ENCODE peak calls at places on chromosomes 13 and 19, in seven cellular contexts. One of them, this sample, is unnamed.

GRCh38 chr13:41212881-41213280 is 18.5 kb upstream of the KBTBD7 start:
- DNase-seq in right lobe of liver: no peak
- DNase-seq in cardiac muscle cell: no peak
- DNase-seq in prostate gland: no peak
- DNase-seq in lower lobe of right lung: no peak
- DNase-seq in DND-41: no peak
- DNase-seq in psoas muscle: no peak
- DNase-seq in this sample: no peak

GRCh38 chr19:6778386-6778785 is 5.9 kb downstream of the VAV1 start:
- DNase-seq in right lobe of liver: no peak
- DNase-seq in cardiac muscle cell: no peak
- DNase-seq in DND-41: no peak
- DNase-seq in prostate gland: no peak
- DNase-seq in lower lobe of right lung: no peak
- DNase-seq in psoas muscle: no peak
- DNase-seq in this sample: no peak

GRCh38 chr13:80047406-80047805 is 293.5 kb downstream of the SPRY2 start:
- DNase-seq in lower lobe of right lung: no peak
- DNase-seq in right lobe of liver: no peak
- DNase-seq in prostate gland: peak; percentile 7
- DNase-seq in psoas muscle: no peak
- DNase-seq in DND-41: no peak
- DNase-seq in cardiac muscle cell: no peak
- DNase-seq in this sample: no peak

GRCh38 chr13:30713133-30713532 is 22.2 kb upstream of the ALOX5AP start:
- DNase-seq in cardiac muscle cell: no peak
- DNase-seq in lower lobe of right lung: peak; percentile 65
- DNase-seq in psoas muscle: peak; percentile 23
- DNase-seq in prostate gland: no peak
- DNase-seq in right lobe of liver: no peak
- DNase-seq in DND-41: no peak
- DNase-seq in this sample: no peak

GRCh38 chr13:24307211-24308067 is 1.9 kb upstream of the C1QTNF9 start:
- DNase-seq in lower lobe of right lung: peak; percentile 73
- DNase-seq in DND-41: no peak
- DNase-seq in prostate gland: no peak
- DNase-seq in right lobe of liver: no peak
- DNase-seq in psoas muscle: no peak
- DNase-seq in cardiac muscle cell: no peak
- DNase-seq in this sample: no peak

GRCh38 chr13:81551036-81551435 is 1210.1 kb upstream of the SPRY2 start:
- DNase-seq in right lobe of liver: no peak
- DNase-seq in DND-41: no peak
- DNase-seq in psoas muscle: no peak
- DNase-seq in lower lobe of right lung: no peak
- DNase-seq in prostate gland: no peak
- DNase-seq in cardiac muscle cell: no peak
- DNase-seq in this sample: no peak

GRCh38 chr19:3653081-3653795 is 26.6 kb upstream of the CACTIN start:
- DNase-seq in right lobe of liver: no peak
- DNase-seq in psoas muscle: no peak
- DNase-seq in cardiac muscle cell: no peak
- DNase-seq in lower lobe of right lung: no peak
- DNase-seq in prostate gland: no peak
- DNase-seq in DND-41: no peak
- DNase-seq in this sample: no peak

GRCh38 chr13:43846496-43846895 is 33.0 kb downstream of the CCDC122 start:
- DNase-seq in DND-41: no peak
- DNase-seq in prostate gland: no peak
- DNase-seq in lower lobe of right lung: no peak
- DNase-seq in right lobe of liver: no peak
- DNase-seq in psoas muscle: no peak
- DNase-seq in cardiac muscle cell: no peak
- DNase-seq in this sample: no peak

GRCh38 chr13:108961542-108962125 is 332.2 kb downstream of the MYO16 start:
- DNase-seq in prostate gland: no peak
- DNase-seq in lower lobe of right lung: no peak
- DNase-seq in DND-41: no peak
- DNase-seq in cardiac muscle cell: peak; percentile 70
- DNase-seq in right lobe of liver: no peak
- DNase-seq in psoas muscle: no peak
- DNase-seq in this sample: peak; percentile 51

GRCh38 chr13:31781064-31781463 is 41.7 kb downstream of the RXFP2 start:
- DNase-seq in psoas muscle: no peak
- DNase-seq in prostate gland: no peak
- DNase-seq in cardiac muscle cell: no peak
- DNase-seq in lower lobe of right lung: no peak
- DNase-seq in DND-41: no peak
- DNase-seq in right lobe of liver: no peak
- DNase-seq in this sample: no peak

GRCh38 chr19:50969413-50969760 is at the start of gene KLK6:
- DNase-seq in prostate gland: no peak
- DNase-seq in DND-41: no peak
- DNase-seq in lower lobe of right lung: no peak
- DNase-seq in psoas muscle: no peak
- DNase-seq in cardiac muscle cell: no peak
- DNase-seq in right lobe of liver: no peak
- DNase-seq in this sample: no peak

GRCh38 chr13:41222259-41222852 is 28.0 kb upstream of the KBTBD7 start:
- DNase-seq in psoas muscle: no peak
- DNase-seq in prostate gland: peak; percentile 41
- DNase-seq in lower lobe of right lung: no peak
- DNase-seq in cardiac muscle cell: peak; percentile 60
- DNase-seq in DND-41: peak; percentile 64
- DNase-seq in right lobe of liver: peak; percentile 58
- DNase-seq in this sample: peak; percentile 73

GRCh38 chr19:47682939-47683338 is 30.3 kb upstream of the EHD2 start:
- DNase-seq in right lobe of liver: no peak
- DNase-seq in lower lobe of right lung: no peak
- DNase-seq in prostate gland: no peak
- DNase-seq in psoas muscle: no peak
- DNase-seq in cardiac muscle cell: no peak
- DNase-seq in DND-41: no peak
- DNase-seq in this sample: no peak

GRCh38 chr19:35038623-35039512 is 2.7 kb upstream of the HPN start:
- DNase-seq in DND-41: no peak
- DNase-seq in lower lobe of right lung: no peak
- DNase-seq in prostate gland: no peak
- DNase-seq in psoas muscle: no peak
- DNase-seq in right lobe of liver: no peak
- DNase-seq in cardiac muscle cell: no peak
- DNase-seq in this sample: no peak

GRCh38 chr19:34985249-34986022 is 14.7 kb upstream of the GRAMD1A start:
- DNase-seq in lower lobe of right lung: peak; percentile 63
- DNase-seq in right lobe of liver: peak; percentile 80
- DNase-seq in cardiac muscle cell: no peak
- DNase-seq in psoas muscle: peak; percentile 51
- DNase-seq in prostate gland: peak; percentile 59
- DNase-seq in DND-41: no peak
- DNase-seq in this sample: no peak

GRCh38 chr19:15613338-15613737 is 1.7 kb upstream of the CYP4F8 start:
- DNase-seq in lower lobe of right lung: no peak
- DNase-seq in prostate gland: no peak
- DNase-seq in right lobe of liver: no peak
- DNase-seq in psoas muscle: no peak
- DNase-seq in DND-41: no peak
- DNase-seq in cardiac muscle cell: no peak
- DNase-seq in this sample: no peak

DNA sequence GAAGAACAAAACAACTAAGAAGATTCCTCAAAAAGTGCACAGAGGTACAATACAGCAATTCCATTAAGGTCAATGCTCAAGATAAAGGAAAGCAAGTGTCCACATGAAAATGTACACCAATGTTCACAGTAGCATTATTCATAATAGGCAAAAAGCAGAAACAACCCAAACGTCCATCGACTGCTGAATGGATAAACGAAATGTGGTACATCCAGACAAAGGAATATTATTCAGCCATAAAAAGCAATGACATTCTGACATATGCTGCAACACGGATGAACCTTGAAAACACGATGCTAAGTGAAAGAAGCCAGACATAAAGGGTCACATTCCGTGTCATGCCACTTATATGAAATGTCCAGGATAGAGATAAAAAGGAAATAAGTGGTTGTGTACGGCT is 29.3 kb downstream of the SLC7A1 start:
- DNase-seq in lower lobe of right lung: no peak
- DNase-seq in right lobe of liver: no peak
- DNase-seq in psoas muscle: no peak
- DNase-seq in prostate gland: no peak
- DNase-seq in DND-41: no peak
- DNase-seq in cardiac muscle cell: no peak
- DNase-seq in this sample: no peak
- H3K4me1 ChIP-seq in lower lobe of right lung: peaks cover 3% of the 10 kb centered on the region
- H3K4me1 ChIP-seq in right lobe of liver: no peaks in the 10 kb centered on the region
- H3K4me1 ChIP-seq in psoas muscle: no peaks in the 10 kb centered on the region
- H3K4me1 ChIP-seq in prostate gland: peaks cover 18% of the 10 kb centered on the region
- H3K4me1 ChIP-seq in DND-41: no peaks in the 10 kb centered on the region
- H3K4me1 ChIP-seq in cardiac muscle cell: peaks cover 9% of the 10 kb centered on the region
- H3K4me1 ChIP-seq in this sample: peaks cover 49% of the 10 kb centered on the region

DNA sequence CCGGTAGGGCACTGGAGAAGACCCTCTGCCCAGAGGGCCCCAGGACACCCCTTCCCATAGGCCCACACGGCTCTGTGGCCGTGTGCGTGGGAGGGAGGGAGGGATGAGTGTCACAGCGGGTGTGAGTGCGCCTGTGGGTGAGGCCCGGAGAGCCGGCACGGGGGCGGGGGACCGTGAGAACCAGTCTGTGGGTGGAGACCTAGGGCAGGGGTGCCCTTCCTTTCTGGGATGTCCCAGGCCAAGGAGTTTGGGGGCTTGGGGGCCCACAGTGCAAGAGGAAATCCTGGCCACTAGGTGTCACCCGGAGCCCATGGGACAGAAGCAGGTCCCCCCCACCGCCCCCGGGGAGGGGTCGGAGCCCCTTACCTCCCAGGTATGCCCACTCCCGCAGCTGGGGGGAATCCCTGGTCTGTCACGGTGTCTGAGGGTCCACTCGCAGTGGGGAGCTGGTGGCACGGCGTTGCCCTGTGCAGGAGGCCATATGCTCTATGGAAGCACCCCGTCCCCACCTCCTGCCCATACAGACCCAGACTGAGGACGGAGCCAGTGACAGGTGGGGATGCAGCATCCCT is 16.0 kb upstream of the SLC7A10 start:
- DNase-seq in prostate gland: no peak
- DNase-seq in DND-41: no peak
- DNase-seq in psoas muscle: no peak
- DNase-seq in right lobe of liver: peak; percentile 68
- DNase-seq in cardiac muscle cell: no peak
- DNase-seq in lower lobe of right lung: peak; percentile 69
- DNase-seq in this sample: no peak
- TF ChIP-seq CTCF in prostate gland: peak; percentile 82
- TF ChIP-seq CTCF in DND-41: peak; percentile 49
- TF ChIP-seq CTCF in psoas muscle: peak; percentile 81
- TF ChIP-seq CTCF in right lobe of liver: peak; percentile 89
- TF ChIP-seq CTCF in cardiac muscle cell: peak; percentile 62
- TF ChIP-seq CTCF in lower lobe of right lung: peak; percentile 77
- TF ChIP-seq CTCF in this sample: peak; percentile 83

DNA sequence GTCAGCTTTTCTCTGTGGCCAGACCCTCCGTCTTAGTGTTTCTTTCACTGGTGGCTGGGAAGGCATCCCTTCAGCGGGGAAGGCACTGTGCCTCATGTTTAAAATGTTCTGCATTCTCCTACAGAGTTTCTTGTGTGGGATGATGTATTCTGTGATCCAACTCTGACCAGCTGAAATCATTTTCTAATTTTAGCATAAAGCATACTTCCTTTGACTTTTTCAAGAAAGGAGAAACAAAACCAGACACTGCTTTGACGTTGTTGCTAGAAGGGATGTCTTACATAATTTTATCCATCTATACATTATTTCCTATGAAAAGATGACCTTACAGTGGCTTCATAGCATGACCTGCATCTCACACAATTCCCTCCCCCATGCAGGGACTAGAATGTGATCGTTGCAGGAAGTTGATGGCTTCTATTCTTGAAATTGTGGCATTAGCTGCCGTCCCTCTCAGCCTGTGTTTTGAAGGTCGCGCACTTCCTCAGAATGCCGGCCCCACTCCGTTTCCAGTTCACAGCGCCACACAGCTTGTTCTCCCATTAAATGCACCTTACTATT is 38.6 kb upstream of the TEX29 start:
- DNase-seq in prostate gland: no peak
- DNase-seq in DND-41: no peak
- DNase-seq in lower lobe of right lung: no peak
- DNase-seq in psoas muscle: no peak
- DNase-seq in right lobe of liver: no peak
- DNase-seq in cardiac muscle cell: no peak
- DNase-seq in this sample: no peak
- H3K27ac ChIP-seq in prostate gland: peak overlapping the region; percentile 89
- H3K27ac ChIP-seq in DND-41: no peak overlapping the region
- H3K27ac ChIP-seq in lower lobe of right lung: peak overlapping the region; percentile 6
- H3K27ac ChIP-seq in psoas muscle: peak overlapping the region; percentile 88
- H3K27ac ChIP-seq in right lobe of liver: peak overlapping the region; percentile 28
- H3K27ac ChIP-seq in cardiac muscle cell: peak overlapping the region; percentile 66
- H3K27ac ChIP-seq in this sample: peak overlapping the region; percentile 97

GRCh38 chr19:12975221-12975756 is 5.9 kb downstream of the DAND5 start:
- DNase-seq in psoas muscle: no peak
- DNase-seq in right lobe of liver: no peak
- DNase-seq in DND-41: no peak
- DNase-seq in lower lobe of right lung: no peak
- DNase-seq in cardiac muscle cell: no peak
- DNase-seq in prostate gland: no peak
- DNase-seq in this sample: no peak
- H3K4me1 ChIP-seq in psoas muscle: no peaks in the 10 kb centered on the region
- H3K4me1 ChIP-seq in right lobe of liver: no peaks in the 10 kb centered on the region
- H3K4me1 ChIP-seq in DND-41: no peaks in the 10 kb centered on the region
- H3K4me1 ChIP-seq in lower lobe of right lung: peaks cover 8% of the 10 kb centered on the region
- H3K4me1 ChIP-seq in cardiac muscle cell: no peaks in the 10 kb centered on the region
- H3K4me1 ChIP-seq in prostate gland: no peaks in the 10 kb centered on the region
- H3K4me1 ChIP-seq in this sample: no peaks in the 10 kb centered on the region